ENCODE peak calls at places on chromosomes 16 and 17, in seven cellular contexts. W, S, J, F, H, R and G are unnamed samples.

GRCh38 chr17:71176315-71176714 is 944.5 kb upstream of the SOX9 start:
- DNase-seq in W (no peak), H (no peak), S (no peak), R (no peak), F (no peak), J (no peak), G (no peak)

GRCh38 chr16:85210423-85211169 is 98.3 kb upstream of the CIBAR2 start:
- DNase-seq in R (peak), H (no peak), F (no peak), W (no peak), J (no peak), S (no peak), G (no peak)

GRCh38 chr17:83067718-83068261 is 11.6 kb upstream of the METRNL start:
- DNase-seq in R (no peak), W (no peak), J (no peak), S (no peak), F (no peak), H (no peak), G (no peak)

GRCh38 chr17:20995873-20996723 is 46.7 kb downstream of the USP22 start:
- DNase-seq in R (no peak), J (no peak), S (no peak), F (no peak), H (no peak), W (no peak), G (peak)

GRCh38 chr17:40107266-40107980 is 7.0 kb upstream of the NR1D1 start:
- DNase-seq in R (peak), H (no peak), F (no peak), J (no peak), W (no peak), S (no peak), G (no peak)

GRCh38 chr16:4344659-4345438 is 6.3 kb downstream of the PAM16 start:
- DNase-seq in F (peak), J (no peak), H (no peak), S (no peak), W (no peak), R (no peak), G (peak)

GRCh38 chr16:10405386-10405939 is 19.6 kb downstream of the ATF7IP2 start:
- DNase-seq in J (no peak), F (no peak), W (no peak), R (peak), S (peak), H (no peak), G (no peak)

GRCh38 chr17:56897646-56898424 is 16.0 kb downstream of the TRIM25 start:
- DNase-seq in F (no peak), R (no peak), S (no peak), W (no peak), H (no peak), J (no peak), G (no peak)

GRCh38 chr17:57402691-57403090 is 146.4 kb downstream of the MSI2 start:
- DNase-seq in H (no peak), S (no peak), J (no peak), F (no peak), W (no peak), R (no peak), G (no peak)

GRCh38 chr17:55304171-55304859 is 39.6 kb downstream of the HLF start:
- DNase-seq in F (no peak), J (no peak), S (no peak), W (no peak), R (no peak), H (no peak), G (no peak)

GRCh38 chr16:55534773-55535172 is 25.9 kb downstream of the LPCAT2 start:
- DNase-seq in H (no peak), J (no peak), F (no peak), R (no peak), W (no peak), S (no peak), G (no peak)

GRCh38 chr17:3956983-3957382 is 7.3 kb downstream of the ATP2A3 start:
- DNase-seq in R (no peak), H (no peak), J (no peak), F (no peak), S (no peak), W (no peak), G (no peak)

GRCh38 chr17:2028737-2029136 is 1.2 kb upstream of the DPH1 start:
- DNase-seq in J (no peak), W (no peak), R (no peak), S (no peak), F (no peak), H (no peak), G (no peak)

GRCh38 chr17:33039874-33040273 is 48.2 kb downstream of the SPACA3 start:
- DNase-seq in W (no peak), S (no peak), F (no peak), H (no peak), R (peak), J (no peak), G (no peak)

GRCh38 chr17:5226940-5227878 is 7.5 kb downstream of the SCIMP start:
- DNase-seq in F (no peak), W (no peak), H (no peak), J (no peak), R (no peak), S (no peak), G (no peak)

GRCh38 chr17:32822996-32823395 is 53.9 kb downstream of the MYO1D start:
- DNase-seq in W (no peak), R (peak), F (no peak), J (no peak), H (no peak), S (no peak), G (no peak)

GRCh38 chr17:6797718-6798351 is 21.8 kb downstream of the FBXO39 start:
- DNase-seq in S (no peak), R (no peak), F (no peak), J (no peak), H (no peak), W (no peak), G (no peak)

GRCh38 chr17:30278032-30278431 is 13.7 kb downstream of the BLMH start:
- DNase-seq in S (peak), F (peak), W (no peak), J (no peak), R (peak), H (no peak), G (no peak)